ENCODE peak calls at places on chromosome 7, in ten cellular contexts. I, C, X, M, Z, T, A, R, U and G are unnamed samples.

GRCh38 chr7:80508440-80508839 is 3.4 kb downstream of the GNAT3 start:
- DNase-seq in I (no peak), C (peak; percentile 49), X (no peak), M (no peak), Z (no peak), T (no peak), A (no peak), R (no peak), U (no peak), G (no peak)

GRCh38 chr7:42234736-42235135 is 2.3 kb downstream of the GLI3 start:
- DNase-seq in I (no peak), C (no peak), X (no peak), M (no peak), Z (no peak), T (no peak), A (no peak), R (no peak), U (no peak), G (no peak)

GRCh38 chr7:45920543-45921380 is at the start of gene IGFBP3:
- DNase-seq in I (peak; percentile 63), C (peak; percentile 60), X (peak; percentile 44), M (peak; percentile 44), Z (peak; percentile 26), T (peak; percentile 89), A (peak; percentile 49), R (no peak), U (no peak), G (no peak)

GRCh38 chr7:144437370-144438191 is 34.1 kb upstream of the NOBOX start:
- DNase-seq in I (no peak), C (peak; percentile 72), X (peak; percentile 7), M (peak; percentile 38), Z (peak; percentile 51), T (peak; percentile 87), A (peak; percentile 47), R (peak; percentile 37), U (peak; percentile 2), G (peak; percentile 45)

GRCh38 chr7:9328296-9328695 is 894.9 kb downstream of the NXPH1 start:
- DNase-seq in I (no peak), C (no peak), X (no peak), M (no peak), Z (no peak), T (no peak), A (no peak), R (no peak), U (no peak), G (no peak)

GRCh38 chr7:23491502-23491901 is 21.2 kb upstream of the IGF2BP3 start:
- DNase-seq in I (no peak), C (no peak), X (no peak), M (no peak), Z (no peak), T (no peak), A (no peak), R (no peak), U (no peak), G (no peak)

GRCh38 chr7:80740778-80741545 is 102.5 kb downstream of the CD36 start:
- DNase-seq in I (no peak), C (peak; percentile 53), X (no peak), M (no peak), Z (peak; percentile 57), T (no peak), A (no peak), R (no peak), U (no peak), G (no peak)

GRCh38 chr7:134836447-134836846 is 57.0 kb downstream of the CALD1 start:
- DNase-seq in I (no peak), C (peak; percentile 98), X (no peak), M (peak; percentile 35), Z (no peak), T (no peak), A (no peak), R (no peak), U (no peak), G (no peak)

GRCh38 chr7:150753826-150754603 is 16.8 kb downstream of the GIMAP5 start:
- DNase-seq in I (no peak), C (peak; percentile 67), X (no peak), M (no peak), Z (no peak), T (peak; percentile 64), A (peak; percentile 52), R (peak; percentile 38), U (no peak), G (peak; percentile 40)

GRCh38 chr7:133679977-133680376 is 427.1 kb downstream of the EXOC4 start:
- DNase-seq in I (no peak), C (no peak), X (no peak), M (no peak), Z (no peak), T (no peak), A (no peak), R (no peak), U (no peak), G (no peak)

GRCh38 chr7:46908770-46909169 is 673.1 kb downstream of the TNS3 start:
- DNase-seq in I (no peak), C (peak; percentile 87), X (peak; percentile 65), M (no peak), Z (peak; percentile 93), T (no peak), A (no peak), R (no peak), U (peak; percentile 41), G (no peak)

GRCh38 chr7:49483142-49483541 is 290.3 kb upstream of the VWC2 start:
- DNase-seq in I (no peak), C (no peak), X (no peak), M (no peak), Z (no peak), T (no peak), A (peak; percentile 8), R (no peak), U (no peak), G (peak; percentile 2)

GRCh38 chr7:70303780-70304179 is 705.5 kb downstream of the AUTS2 start:
- DNase-seq in I (no peak), C (no peak), X (no peak), M (no peak), Z (no peak), T (no peak), A (no peak), R (no peak), U (no peak), G (peak; percentile 6)
- TF ChIP-seq CTCF in I (no peak), C (no peak), X (no peak), M (no peak), Z (no peak), T (no peak), A (no peak), R (no peak), U (no peak), G (no peak)

DNA sequence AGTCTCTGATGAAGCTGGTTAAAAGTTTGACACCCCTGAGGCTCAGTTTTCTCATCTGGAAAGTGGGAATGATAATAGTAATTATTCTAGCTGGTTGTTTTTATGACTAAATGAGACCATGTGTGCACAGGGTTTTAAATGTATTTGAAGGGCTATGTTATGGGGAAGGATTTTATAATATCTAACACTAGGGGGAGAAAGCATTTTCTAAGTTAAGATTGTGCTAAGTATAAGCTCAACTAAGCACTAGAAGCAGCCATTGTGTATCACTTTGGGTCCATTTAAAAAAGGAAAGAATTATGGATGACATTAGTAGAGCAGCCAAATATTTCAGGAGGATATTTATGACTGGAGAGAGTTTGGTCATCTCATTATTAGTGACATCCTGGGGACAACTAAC is 49.5 kb upstream of the CREB5 start:
- DNase-seq in I (no peak), C (peak; percentile 30), X (no peak), M (no peak), Z (no peak), T (no peak), A (no peak), R (no peak), U (no peak), G (no peak)
- TF ChIP-seq CTCF in I (no peak), C (peak; percentile 25), X (no peak), M (no peak), Z (no peak), T (peak; percentile 46), A (peak; percentile 15), R (no peak), U (peak; percentile 14), G (no peak)

DNA sequence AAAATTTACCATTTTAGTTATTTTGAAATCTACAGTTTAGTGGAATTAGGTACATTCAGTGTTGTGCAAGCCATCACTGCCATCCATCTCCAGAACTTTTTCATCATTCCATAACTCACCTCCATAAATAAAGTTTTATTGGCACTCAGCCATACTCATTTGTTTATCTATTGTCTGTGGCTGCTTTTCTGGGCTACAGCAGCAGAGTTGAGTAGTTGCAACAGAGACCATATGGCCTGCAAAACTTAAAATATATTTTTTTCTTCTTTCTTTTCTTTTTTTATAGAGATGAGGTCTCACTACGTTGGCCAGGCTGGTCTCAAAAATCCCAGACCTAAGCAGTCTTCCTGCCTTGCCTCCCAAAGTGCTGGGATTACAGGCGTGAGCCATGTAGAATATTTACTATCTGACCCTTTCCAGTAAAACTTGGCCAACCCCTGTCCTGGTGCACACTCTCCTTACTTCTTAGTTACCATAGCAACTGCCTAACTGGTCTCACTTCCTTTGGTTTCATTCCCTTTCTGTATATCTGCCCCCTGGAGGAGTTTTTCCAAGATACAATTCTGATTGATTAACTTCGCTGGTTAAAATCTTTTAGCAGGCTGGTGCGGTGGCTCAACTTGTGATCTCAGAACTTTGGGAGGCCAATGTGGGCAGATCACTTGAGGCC is 133.2 kb downstream of the CUX1 start:
- DNase-seq in I (no peak), C (peak; percentile 84), X (peak; percentile 54), M (no peak), Z (peak; percentile 51), T (no peak), A (no peak), R (no peak), U (peak; percentile 42), G (no peak)
- TF ChIP-seq CTCF in I (no peak), C (peak; percentile 42), X (peak; percentile 20), M (no peak), Z (peak; percentile 38), T (peak; percentile 53), A (no peak), R (no peak), U (peak; percentile 48), G (no peak)

GRCh38 chr7:48141551-48141950 is 29.7 kb upstream of the ABCA13 start:
- DNase-seq in I (no peak), C (no peak), X (no peak), M (no peak), Z (no peak), T (no peak), A (no peak), R (no peak), U (no peak), G (no peak)

GRCh38 chr7:48144291-48144768 is 26.9 kb upstream of the ABCA13 start:
- DNase-seq in I (no peak), C (no peak), X (no peak), M (no peak), Z (no peak), T (no peak), A (no peak), R (no peak), U (no peak), G (no peak)

GRCh38 chr7:48140001-48140681 is 31.1 kb upstream of the ABCA13 start:
- DNase-seq in I (no peak), C (peak; percentile 13), X (peak; percentile 20), M (no peak), Z (no peak), T (no peak), A (no peak), R (no peak), U (no peak), G (no peak)

DNA sequence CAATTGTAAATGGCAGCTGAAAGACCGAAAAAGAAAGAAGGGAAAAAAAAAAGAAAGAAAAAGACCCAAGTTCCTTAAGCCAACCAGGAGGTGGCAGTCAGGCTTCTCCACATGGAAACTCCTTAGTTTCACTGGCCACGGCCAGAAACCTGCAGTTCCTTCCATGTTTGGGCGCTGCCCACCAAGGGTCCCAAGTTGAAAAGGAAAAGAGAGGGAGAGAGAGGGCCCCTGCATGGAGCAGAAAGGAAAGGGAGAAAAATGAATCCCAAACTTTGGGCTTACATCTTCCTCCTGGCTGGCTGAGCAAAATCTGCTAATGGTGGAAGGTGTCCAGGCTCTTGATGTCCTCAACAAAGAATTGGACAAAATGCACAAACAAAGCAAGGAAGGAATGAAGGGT is 31.8 kb upstream of the ABCA13 start:
- DNase-seq in I (no peak), C (peak; percentile 15), X (no peak), M (no peak), Z (no peak), T (peak; percentile 65), A (no peak), R (no peak), U (no peak), G (no peak)
- TF ChIP-seq CTCF in I (no peak), C (peak; percentile 29), X (peak; percentile 43), M (no peak), Z (peak; percentile 33), T (peak; percentile 70), A (no peak), R (no peak), U (peak; percentile 57), G (no peak)